ENCODE peak calls at places on chromosomes 11 and 22, in ten cellular contexts. One of them, this sample, is unnamed.

GRCh38 chr22:49013707-49014106 is 814.0 kb downstream of the BRD1 start:
- DNase-seq in kidney epithelial cell: no peak
- DNase-seq in mucosa of descending colon: peak
- DNase-seq in WERI-Rb-1: peak
- DNase-seq in AG04450: no peak
- DNase-seq in A549: no peak
- DNase-seq in breast epithelium: no peak
- DNase-seq in thyroid gland: no peak
- DNase-seq in OCI-LY7: no peak
- DNase-seq in gastrocnemius medialis: no peak
- DNase-seq in this sample: no peak

GRCh38 chr11:27385245-27385644 is 22.2 kb upstream of the CCDC34 start:
- DNase-seq in AG04450: peak
- DNase-seq in mucosa of descending colon: no peak
- DNase-seq in OCI-LY7: no peak
- DNase-seq in kidney epithelial cell: peak
- DNase-seq in WERI-Rb-1: no peak
- DNase-seq in A549: peak
- DNase-seq in thyroid gland: no peak
- DNase-seq in breast epithelium: no peak
- DNase-seq in gastrocnemius medialis: no peak
- DNase-seq in this sample: no peak

GRCh38 chr22:24429411-24430365 is 2.3 kb downstream of the ADORA2A start:
- DNase-seq in OCI-LY7: peak
- DNase-seq in kidney epithelial cell: no peak
- DNase-seq in gastrocnemius medialis: no peak
- DNase-seq in breast epithelium: no peak
- DNase-seq in thyroid gland: peak
- DNase-seq in WERI-Rb-1: no peak
- DNase-seq in AG04450: no peak
- DNase-seq in A549: no peak
- DNase-seq in mucosa of descending colon: peak
- DNase-seq in this sample: no peak

GRCh38 chr11:130849215-130849568 is 67.1 kb downstream of the SNX19 start:
- DNase-seq in kidney epithelial cell: no peak
- DNase-seq in OCI-LY7: no peak
- DNase-seq in breast epithelium: no peak
- DNase-seq in WERI-Rb-1: no peak
- DNase-seq in mucosa of descending colon: no peak
- DNase-seq in AG04450: no peak
- DNase-seq in gastrocnemius medialis: no peak
- DNase-seq in thyroid gland: no peak
- DNase-seq in A549: no peak
- DNase-seq in this sample: peak

GRCh38 chr11:61716478-61717285 is 35.8 kb upstream of the MYRF start:
- DNase-seq in gastrocnemius medialis: no peak
- DNase-seq in A549: no peak
- DNase-seq in thyroid gland: no peak
- DNase-seq in mucosa of descending colon: no peak
- DNase-seq in WERI-Rb-1: no peak
- DNase-seq in kidney epithelial cell: no peak
- DNase-seq in OCI-LY7: no peak
- DNase-seq in breast epithelium: no peak
- DNase-seq in AG04450: no peak
- DNase-seq in this sample: no peak

GRCh38 chr11:68579455-68579854 is 104.9 kb upstream of the GAL start:
- DNase-seq in gastrocnemius medialis: no peak
- DNase-seq in mucosa of descending colon: no peak
- DNase-seq in AG04450: no peak
- DNase-seq in A549: no peak
- DNase-seq in WERI-Rb-1: no peak
- DNase-seq in OCI-LY7: no peak
- DNase-seq in thyroid gland: no peak
- DNase-seq in breast epithelium: no peak
- DNase-seq in kidney epithelial cell: no peak
- DNase-seq in this sample: no peak

GRCh38 chr11:2869561-2870427 is 15.8 kb downstream of the CDKN1C start:
- DNase-seq in thyroid gland: no peak
- DNase-seq in A549: no peak
- DNase-seq in AG04450: no peak
- DNase-seq in OCI-LY7: no peak
- DNase-seq in WERI-Rb-1: no peak
- DNase-seq in gastrocnemius medialis: no peak
- DNase-seq in kidney epithelial cell: no peak
- DNase-seq in mucosa of descending colon: no peak
- DNase-seq in breast epithelium: no peak
- DNase-seq in this sample: no peak

GRCh38 chr11:108838102-108838803 is 173.4 kb downstream of the DDX10 start:
- DNase-seq in gastrocnemius medialis: no peak
- DNase-seq in breast epithelium: no peak
- DNase-seq in OCI-LY7: no peak
- DNase-seq in mucosa of descending colon: no peak
- DNase-seq in kidney epithelial cell: no peak
- DNase-seq in thyroid gland: no peak
- DNase-seq in WERI-Rb-1: no peak
- DNase-seq in AG04450: no peak
- DNase-seq in A549: no peak
- DNase-seq in this sample: no peak

GRCh38 chr11:17651061-17651460 is 68.3 kb upstream of the MYOD1 start:
- DNase-seq in mucosa of descending colon: no peak
- DNase-seq in A549: no peak
- DNase-seq in gastrocnemius medialis: no peak
- DNase-seq in OCI-LY7: no peak
- DNase-seq in breast epithelium: no peak
- DNase-seq in kidney epithelial cell: no peak
- DNase-seq in WERI-Rb-1: peak
- DNase-seq in thyroid gland: no peak
- DNase-seq in AG04450: no peak
- DNase-seq in this sample: no peak

GRCh38 chr22:29716814-29717213 is 3.0 kb upstream of the CABP7 start:
- DNase-seq in kidney epithelial cell: peak
- DNase-seq in gastrocnemius medialis: no peak
- DNase-seq in thyroid gland: peak
- DNase-seq in AG04450: peak
- DNase-seq in breast epithelium: no peak
- DNase-seq in WERI-Rb-1: no peak
- DNase-seq in A549: peak
- DNase-seq in OCI-LY7: peak
- DNase-seq in mucosa of descending colon: no peak
- DNase-seq in this sample: peak

GRCh38 chr11:134277176-134278001 is 1.2 kb downstream of the GLB1L3 start:
- DNase-seq in breast epithelium: no peak
- DNase-seq in mucosa of descending colon: no peak
- DNase-seq in thyroid gland: no peak
- DNase-seq in OCI-LY7: no peak
- DNase-seq in WERI-Rb-1: no peak
- DNase-seq in gastrocnemius medialis: no peak
- DNase-seq in AG04450: no peak
- DNase-seq in A549: no peak
- DNase-seq in kidney epithelial cell: no peak
- DNase-seq in this sample: no peak

GRCh38 chr22:32926600-32926999 is 125.1 kb downstream of the TIMP3 start:
- DNase-seq in WERI-Rb-1: peak
- DNase-seq in breast epithelium: no peak
- DNase-seq in A549: peak
- DNase-seq in OCI-LY7: peak
- DNase-seq in AG04450: peak
- DNase-seq in thyroid gland: peak
- DNase-seq in mucosa of descending colon: no peak
- DNase-seq in kidney epithelial cell: no peak
- DNase-seq in gastrocnemius medialis: no peak
- DNase-seq in this sample: no peak

GRCh38 chr22:46093796-46094195 is 56.5 kb upstream of the PPARA start:
- DNase-seq in AG04450: no peak
- DNase-seq in thyroid gland: no peak
- DNase-seq in WERI-Rb-1: no peak
- DNase-seq in A549: no peak
- DNase-seq in gastrocnemius medialis: no peak
- DNase-seq in kidney epithelial cell: no peak
- DNase-seq in breast epithelium: no peak
- DNase-seq in OCI-LY7: no peak
- DNase-seq in mucosa of descending colon: no peak
- DNase-seq in this sample: no peak

GRCh38 chr22:30705710-30706651 is 11.3 kb downstream of the OSBP2 start:
- DNase-seq in breast epithelium: no peak
- DNase-seq in mucosa of descending colon: no peak
- DNase-seq in A549: no peak
- DNase-seq in thyroid gland: no peak
- DNase-seq in WERI-Rb-1: peak
- DNase-seq in AG04450: peak
- DNase-seq in OCI-LY7: peak
- DNase-seq in kidney epithelial cell: no peak
- DNase-seq in gastrocnemius medialis: no peak
- DNase-seq in this sample: peak

GRCh38 chr11:15852179-15852578 is 504.2 kb downstream of the SOX6 start:
- DNase-seq in breast epithelium: no peak
- DNase-seq in gastrocnemius medialis: peak
- DNase-seq in A549: peak
- DNase-seq in kidney epithelial cell: no peak
- DNase-seq in OCI-LY7: no peak
- DNase-seq in AG04450: no peak
- DNase-seq in WERI-Rb-1: peak
- DNase-seq in mucosa of descending colon: no peak
- DNase-seq in thyroid gland: no peak
- DNase-seq in this sample: no peak

GRCh38 chr11:63813035-63813562 is at the start of gene SPINDOC:
- DNase-seq in mucosa of descending colon: peak
- DNase-seq in A549: peak
- DNase-seq in kidney epithelial cell: no peak
- DNase-seq in WERI-Rb-1: peak
- DNase-seq in AG04450: no peak
- DNase-seq in gastrocnemius medialis: peak
- DNase-seq in breast epithelium: peak
- DNase-seq in thyroid gland: peak
- DNase-seq in OCI-LY7: peak
- DNase-seq in this sample: no peak

GRCh38 chr11:66728760-66729385 is at the start of gene SPTBN2:
- DNase-seq in mucosa of descending colon: no peak
- DNase-seq in AG04450: no peak
- DNase-seq in A549: no peak
- DNase-seq in gastrocnemius medialis: no peak
- DNase-seq in thyroid gland: no peak
- DNase-seq in breast epithelium: peak
- DNase-seq in kidney epithelial cell: no peak
- DNase-seq in OCI-LY7: peak
- DNase-seq in WERI-Rb-1: peak
- DNase-seq in this sample: no peak

GRCh38 chr11:21485011-21485410 is 707.9 kb upstream of the ANO5 start:
- DNase-seq in thyroid gland: no peak
- DNase-seq in gastrocnemius medialis: no peak
- DNase-seq in AG04450: no peak
- DNase-seq in breast epithelium: no peak
- DNase-seq in kidney epithelial cell: no peak
- DNase-seq in A549: no peak
- DNase-seq in OCI-LY7: no peak
- DNase-seq in mucosa of descending colon: no peak
- DNase-seq in WERI-Rb-1: no peak
- DNase-seq in this sample: no peak
- TF ChIP-seq CTCF in thyroid gland: no peak
- TF ChIP-seq CTCF in gastrocnemius medialis: no peak
- TF ChIP-seq CTCF in AG04450: no peak
- TF ChIP-seq CTCF in breast epithelium: no peak
- TF ChIP-seq CTCF in kidney epithelial cell: no peak
- TF ChIP-seq CTCF in A549: no peak
- TF ChIP-seq CTCF in OCI-LY7: no peak
- TF ChIP-seq CTCF in mucosa of descending colon: no peak
- TF ChIP-seq CTCF in WERI-Rb-1: no peak
- TF ChIP-seq CTCF in this sample: no peak

GRCh38 chr11:1041936-1042608 is 5.6 kb upstream of the MUC6 start:
- DNase-seq in A549: peak
- DNase-seq in WERI-Rb-1: no peak
- DNase-seq in breast epithelium: no peak
- DNase-seq in thyroid gland: no peak
- DNase-seq in kidney epithelial cell: no peak
- DNase-seq in AG04450: no peak
- DNase-seq in mucosa of descending colon: peak
- DNase-seq in OCI-LY7: no peak
- DNase-seq in gastrocnemius medialis: no peak
- DNase-seq in this sample: no peak
- H3K4me3 ChIP-seq in A549: no peak
- H3K4me3 ChIP-seq in WERI-Rb-1: no peak
- H3K4me3 ChIP-seq in breast epithelium: no peak
- H3K4me3 ChIP-seq in thyroid gland: no peak
- H3K4me3 ChIP-seq in kidney epithelial cell: no peak
- H3K4me3 ChIP-seq in AG04450: no peak
- H3K4me3 ChIP-seq in mucosa of descending colon: no peak
- H3K4me3 ChIP-seq in OCI-LY7: no peak
- H3K4me3 ChIP-seq in gastrocnemius medialis: no peak
- H3K4me3 ChIP-seq in this sample: no peak

GRCh38 chr11:69841859-69842698 is 22.9 kb upstream of the FGF3 start:
- DNase-seq in thyroid gland: no peak
- DNase-seq in mucosa of descending colon: no peak
- DNase-seq in breast epithelium: no peak
- DNase-seq in gastrocnemius medialis: no peak
- DNase-seq in kidney epithelial cell: no peak
- DNase-seq in OCI-LY7: peak
- DNase-seq in A549: peak
- DNase-seq in WERI-Rb-1: no peak
- DNase-seq in AG04450: no peak
- DNase-seq in this sample: no peak
- TF ChIP-seq CTCF in thyroid gland: no peak
- TF ChIP-seq CTCF in mucosa of descending colon: no peak
- TF ChIP-seq CTCF in breast epithelium: no peak
- TF ChIP-seq CTCF in gastrocnemius medialis: no peak
- TF ChIP-seq CTCF in kidney epithelial cell: peak
- TF ChIP-seq CTCF in OCI-LY7: peak
- TF ChIP-seq CTCF in A549: peak
- TF ChIP-seq CTCF in WERI-Rb-1: peak
- TF ChIP-seq CTCF in AG04450: peak
- TF ChIP-seq CTCF in this sample: peak

GRCh38 chr11:6991227-6991626 is 28.9 kb downstream of the ZNF214 start:
- DNase-seq in A549: no peak
- DNase-seq in AG04450: no peak
- DNase-seq in kidney epithelial cell: no peak
- DNase-seq in breast epithelium: no peak
- DNase-seq in thyroid gland: no peak
- DNase-seq in OCI-LY7: no peak
- DNase-seq in mucosa of descending colon: no peak
- DNase-seq in WERI-Rb-1: no peak
- DNase-seq in gastrocnemius medialis: no peak
- DNase-seq in this sample: no peak

GRCh38 chr11:6992026-6992425 is 28.1 kb downstream of the ZNF214 start:
- DNase-seq in WERI-Rb-1: no peak
- DNase-seq in thyroid gland: no peak
- DNase-seq in AG04450: peak
- DNase-seq in mucosa of descending colon: no peak
- DNase-seq in breast epithelium: no peak
- DNase-seq in OCI-LY7: no peak
- DNase-seq in A549: no peak
- DNase-seq in kidney epithelial cell: no peak
- DNase-seq in gastrocnemius medialis: no peak
- DNase-seq in this sample: peak

GRCh38 chr11:6988506-6988905 is 31.6 kb downstream of the ZNF214 start:
- DNase-seq in gastrocnemius medialis: no peak
- DNase-seq in thyroid gland: no peak
- DNase-seq in mucosa of descending colon: no peak
- DNase-seq in AG04450: no peak
- DNase-seq in WERI-Rb-1: no peak
- DNase-seq in breast epithelium: no peak
- DNase-seq in OCI-LY7: no peak
- DNase-seq in A549: no peak
- DNase-seq in kidney epithelial cell: no peak
- DNase-seq in this sample: no peak

GRCh38 chr11:6995703-6996102 is 24.4 kb downstream of the ZNF214 start:
- DNase-seq in mucosa of descending colon: no peak
- DNase-seq in thyroid gland: no peak
- DNase-seq in kidney epithelial cell: no peak
- DNase-seq in A549: no peak
- DNase-seq in AG04450: no peak
- DNase-seq in breast epithelium: no peak
- DNase-seq in OCI-LY7: no peak
- DNase-seq in gastrocnemius medialis: no peak
- DNase-seq in WERI-Rb-1: no peak
- DNase-seq in this sample: no peak

GRCh38 chr11:6992457-6993431 is 27.4 kb downstream of the ZNF214 start:
- DNase-seq in A549: no peak
- DNase-seq in AG04450: peak
- DNase-seq in breast epithelium: no peak
- DNase-seq in mucosa of descending colon: no peak
- DNase-seq in thyroid gland: no peak
- DNase-seq in gastrocnemius medialis: no peak
- DNase-seq in kidney epithelial cell: peak
- DNase-seq in OCI-LY7: no peak
- DNase-seq in WERI-Rb-1: no peak
- DNase-seq in this sample: peak
- H3K4me3 ChIP-seq in A549: no peak
- H3K4me3 ChIP-seq in AG04450: no peak
- H3K4me3 ChIP-seq in breast epithelium: no peak
- H3K4me3 ChIP-seq in mucosa of descending colon: no peak
- H3K4me3 ChIP-seq in thyroid gland: no peak
- H3K4me3 ChIP-seq in gastrocnemius medialis: no peak
- H3K4me3 ChIP-seq in kidney epithelial cell: no peak
- H3K4me3 ChIP-seq in OCI-LY7: no peak
- H3K4me3 ChIP-seq in WERI-Rb-1: no peak
- H3K4me3 ChIP-seq in this sample: peak

This sample was measured in AG09309.